ENCODE peak calls at places on chromosome 11, in nine cellular contexts. W is tibial nerve, R is spleen, C is left lung, Y is brain microvascular endothelial cell, Q is IMR-90, H is heart left ventricle, U is thoracic aorta, S is pancreas. A is an unnamed sample.

GRCh38 chr11:88359529-88359928 is 22.0 kb upstream of the CTSC start:
- DNase-seq in W (no peak), R (no peak), C (no peak), Y (no peak), Q (no peak), H (no peak), U (no peak), S (no peak), A (no peak)

GRCh38 chr11:5803982-5804381 is 4.7 kb upstream of the OR52N2 start:
- DNase-seq in W (no peak), R (no peak), C (no peak), Y (no peak), Q (no peak), H (no peak), U (no peak), S (no peak), A (no peak)

GRCh38 chr11:120523196-120523595 is 11.6 kb downstream of the GRIK4 start:
- DNase-seq in W (no peak), R (peak; percentile 48), C (no peak), Y (no peak), Q (no peak), H (no peak), U (no peak), S (no peak), A (no peak)

GRCh38 chr11:115929618-115930129 is 425.5 kb upstream of the CADM1 start:
- DNase-seq in W (no peak), R (no peak), C (no peak), Y (no peak), Q (no peak), H (no peak), U (no peak), S (no peak), A (no peak)

GRCh38 chr11:13007702-13008435 is 1.2 kb upstream of the RASSF10 start:
- DNase-seq in W (no peak), R (no peak), C (no peak), Y (no peak), Q (no peak), H (no peak), U (no peak), S (no peak), A (no peak)

GRCh38 chr11:130620566-130620965 is 172.1 kb downstream of the ADAMTS15 start:
- DNase-seq in W (no peak), R (no peak), C (no peak), Y (no peak), Q (no peak), H (no peak), U (no peak), S (no peak), A (no peak)

GRCh38 chr11:70661763-70662501 is 263.6 kb downstream of the CTTN start:
- DNase-seq in W (no peak), R (no peak), C (no peak), Y (no peak), Q (peak; percentile 43), H (peak; percentile 32), U (no peak), S (no peak), A (no peak)

GRCh38 chr11:14237333-14237988 is 121.5 kb downstream of the RRAS2 start:
- DNase-seq in W (no peak), R (peak; percentile 85), C (no peak), Y (no peak), Q (no peak), H (no peak), U (no peak), S (no peak), A (no peak)

GRCh38 chr11:110305169-110306018 is 9.0 kb upstream of the RDX start:
- DNase-seq in W (no peak), R (no peak), C (no peak), Y (no peak), Q (no peak), H (no peak), U (no peak), S (no peak), A (no peak)

GRCh38 chr11:61728940-61729219 is 23.6 kb upstream of the MYRF start:
- DNase-seq in W (no peak), R (no peak), C (no peak), Y (peak; percentile 39), Q (peak; percentile 50), H (no peak), U (no peak), S (no peak), A (no peak)

GRCh38 chr11:102730036-102730815 is 5.5 kb upstream of the MMP8 start:
- DNase-seq in W (no peak), R (no peak), C (no peak), Y (no peak), Q (peak; percentile 57), H (no peak), U (no peak), S (no peak), A (no peak)

GRCh38 chr11:120337133-120337895 is 1.1 kb downstream of the ARHGEF12 start:
- DNase-seq in W (peak; percentile 42), R (peak; percentile 78), C (peak; percentile 43), Y (no peak), Q (no peak), H (peak; percentile 52), U (peak; percentile 12), S (peak; percentile 59), A (peak; percentile 75)

GRCh38 chr11:96393753-96394348 is 4.0 kb downstream of the JRKL start:
- DNase-seq in W (no peak), R (no peak), C (no peak), Y (peak; percentile 35), Q (peak; percentile 61), H (no peak), U (no peak), S (no peak), A (no peak)

GRCh38 chr11:94767701-94768601 is at the start of gene AMOTL1:
- DNase-seq in W (peak; percentile 78), R (peak; percentile 92), C (peak; percentile 91), Y (peak; percentile 84), Q (peak; percentile 76), H (peak; percentile 93), U (peak; percentile 84), S (peak; percentile 95), A (peak; percentile 96)

GRCh38 chr11:1237128-1237580 is 14.3 kb downstream of the MUC5B start:
- DNase-seq in W (no peak), R (peak; percentile 58), C (no peak), Y (no peak), Q (no peak), H (peak; percentile 11), U (no peak), S (peak; percentile 69), A (no peak)

GRCh38 chr11:123783536-123783935 is 22.6 kb downstream of the OR6M1 start:
- DNase-seq in W (no peak), R (no peak), C (no peak), Y (no peak), Q (no peak), H (no peak), U (no peak), S (no peak), A (no peak)

DNA sequence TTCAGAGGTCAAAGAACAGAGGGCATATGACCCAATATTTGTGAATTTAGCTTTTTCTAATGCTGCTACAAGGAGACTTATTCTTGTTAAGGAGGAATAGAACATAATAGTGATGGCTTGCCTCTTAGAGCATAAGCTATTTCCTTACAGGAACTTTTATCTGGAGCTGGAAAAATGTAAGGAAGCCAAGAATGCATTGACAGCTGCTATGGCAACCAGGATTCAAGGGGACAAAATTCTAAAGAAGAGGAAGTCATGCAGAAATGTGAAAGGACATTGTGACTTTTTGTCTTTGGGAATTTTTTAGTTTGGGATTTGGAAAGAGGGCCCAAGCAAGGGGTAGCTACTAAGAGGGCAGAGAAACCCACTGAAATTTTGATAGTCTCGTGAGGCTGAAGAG is 51.1 kb downstream of the EHF start:
- DNase-seq in W (no peak), R (no peak), C (no peak), Y (no peak), Q (no peak), H (no peak), U (no peak), S (no peak), A (no peak)
- H3K36me3 ChIP-seq in W (no peaks in the 10 kb centered on the region), R (no peaks in the 10 kb centered on the region), C (no peaks in the 10 kb centered on the region), Y (no peaks in the 10 kb centered on the region), Q (no peaks in the 10 kb centered on the region), H (no peaks in the 10 kb centered on the region), U (no peaks in the 10 kb centered on the region), S (no peaks in the 10 kb centered on the region), A (no peaks in the 10 kb centered on the region)

GRCh38 chr11:78099671-78100070 is 20.0 kb upstream of the NDUFC2 start:
- DNase-seq in W (no peak), R (no peak), C (no peak), Y (no peak), Q (no peak), H (no peak), U (no peak), S (no peak), A (no peak)

GRCh38 chr11:78100276-78101040 is 20.8 kb upstream of the NDUFC2 start:
- DNase-seq in W (no peak), R (no peak), C (no peak), Y (no peak), Q (no peak), H (no peak), U (no peak), S (no peak), A (no peak)

GRCh38 chr11:78097666-78098385 is 18.2 kb upstream of the NDUFC2 start:
- DNase-seq in W (no peak), R (no peak), C (no peak), Y (no peak), Q (no peak), H (peak; percentile 25), U (no peak), S (no peak), A (no peak)

GRCh38 chr11:78101073-78101472 is 21.4 kb upstream of the NDUFC2 start:
- DNase-seq in W (no peak), R (no peak), C (no peak), Y (no peak), Q (peak; percentile 54), H (no peak), U (no peak), S (no peak), A (no peak)
- H3K27ac ChIP-seq in W (no peak overlapping the region), R (no peak overlapping the region), C (no peak overlapping the region), Y (no peak overlapping the region), Q (peak overlapping the region; percentile 33), H (no peak overlapping the region), U (no peak overlapping the region), S (no peak overlapping the region), A (no peak overlapping the region)

DNA sequence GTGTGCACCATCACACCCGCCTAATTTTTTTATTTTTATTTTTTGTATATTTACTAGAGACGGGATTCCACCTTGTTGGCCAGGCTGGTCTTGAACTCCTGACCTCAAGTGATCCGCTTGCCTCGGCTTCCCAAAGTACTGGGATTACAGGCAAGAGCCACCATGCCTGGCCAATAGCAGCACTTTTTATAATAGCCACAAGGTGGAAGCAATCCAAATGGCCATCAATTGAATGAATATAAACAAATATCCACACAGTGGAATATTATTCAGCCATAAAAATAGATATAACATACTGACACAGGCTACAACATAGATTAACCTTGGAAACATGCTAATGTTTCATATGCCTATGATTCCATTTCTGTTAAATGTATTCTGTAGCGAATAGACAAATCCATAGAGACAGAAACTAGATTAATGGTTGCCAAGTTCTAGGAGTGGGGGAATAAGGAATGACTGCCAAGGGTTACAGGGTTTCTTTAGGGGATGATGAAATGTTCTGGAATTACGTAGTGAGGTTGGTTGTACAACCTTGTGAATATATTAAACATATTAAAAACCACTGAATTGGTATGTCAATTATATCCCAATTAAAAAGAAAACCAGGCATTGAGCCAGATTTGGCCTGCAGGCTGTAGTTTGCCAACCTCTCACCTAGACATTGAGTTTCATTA is 4.8 kb downstream of the VPS51 start:
- DNase-seq in W (no peak), R (no peak), C (no peak), Y (no peak), Q (no peak), H (no peak), U (no peak), S (no peak), A (no peak)
- TF ChIP-seq CTCF in W (no peak), R (no peak), C (no peak), Y (peak; percentile 20), Q (no peak), H (no peak), U (no peak), S (no peak), A (no peak)

GRCh38 chr11:47516155-47516554 is 36.8 kb downstream of the CELF1 start:
- DNase-seq in W (no peak), R (no peak), C (no peak), Y (no peak), Q (no peak), H (no peak), U (no peak), S (no peak), A (no peak)
- H3K36me3 ChIP-seq in W (no peaks in the 10 kb centered on the region), R (no peaks in the 10 kb centered on the region), C (no peaks in the 10 kb centered on the region), Y (no peaks in the 10 kb centered on the region), Q (no peaks in the 10 kb centered on the region), H (no peaks in the 10 kb centered on the region), U (no peaks in the 10 kb centered on the region), S (no peaks in the 10 kb centered on the region), A (no peaks in the 10 kb centered on the region)

A was measured in ascending aorta.